ENCODE peak calls at places on chromosomes 5 and 9, in eight cellular contexts. R, V, B, L, O, U, X and W are unnamed samples.

GRCh38 chr9:98501776-98502175 is 207.0 kb downstream of the GABBR2 start:
- DNase-seq in O (no peak), V (no peak), U (no peak), L (no peak), B (no peak), R (no peak), X (no peak), W (no peak)

GRCh38 chr9:1051286-1052118 is 1.3 kb downstream of the DMRT2 start:
- DNase-seq in V (peak; percentile 71), U (no peak), R (peak; percentile 42), B (peak; percentile 38), L (peak; percentile 65), O (no peak), X (no peak), W (no peak)

GRCh38 chr9:68508547-68508946 is 32.1 kb downstream of the TMEM252 start:
- DNase-seq in V (no peak), U (no peak), R (no peak), O (peak; percentile 49), X (no peak), L (no peak), B (no peak), W (no peak)

GRCh38 chr9:122091682-122092592 is 1.2 kb downstream of the TTLL11 start:
- DNase-seq in U (no peak), O (no peak), L (no peak), B (no peak), V (no peak), X (no peak), R (no peak), W (no peak)

GRCh38 chr9:88540364-88540763 is 5.4 kb downstream of the NXNL2 start:
- DNase-seq in V (no peak), L (no peak), B (no peak), U (no peak), R (no peak), X (no peak), O (no peak), W (no peak)

GRCh38 chr9:98935064-98935463 is 8.6 kb upstream of the COL15A1 start:
- DNase-seq in B (no peak), L (no peak), X (no peak), O (peak; percentile 69), U (no peak), R (no peak), V (no peak), W (no peak)

GRCh38 chr9:16645970-16646369 is 224.5 kb downstream of the BNC2 start:
- DNase-seq in R (no peak), V (no peak), B (no peak), U (no peak), L (no peak), X (no peak), O (no peak), W (no peak)

GRCh38 chr5:119049824-119050449 is 20.9 kb upstream of the DMXL1 start:
- DNase-seq in X (no peak), L (no peak), V (no peak), B (no peak), O (no peak), R (no peak), U (no peak), W (no peak)

GRCh38 chr5:14268738-14269137 is 125.6 kb downstream of the TRIO start:
- DNase-seq in U (no peak), O (no peak), X (no peak), R (peak; percentile 45), B (no peak), L (no peak), V (no peak), W (no peak)
- TF ChIP-seq EP300 in U (no peak), O (no peak), X (no peak), R (no peak), B (no peak), L (no peak), V (no peak), W (no peak)

GRCh38 chr9:79953908-79954307 is 382.1 kb downstream of the TLE4 start:
- DNase-seq in U (no peak), O (no peak), V (no peak), B (no peak), R (no peak), L (no peak), X (no peak), W (peak; percentile 8)

GRCh38 chr9:79952401-79952800 is 380.6 kb downstream of the TLE4 start:
- DNase-seq in B (no peak), X (no peak), O (no peak), U (no peak), V (no peak), L (no peak), R (no peak), W (peak; percentile 29)

GRCh38 chr9:79955300-79955699 is 383.5 kb downstream of the TLE4 start:
- DNase-seq in X (no peak), V (no peak), R (no peak), L (no peak), U (no peak), O (no peak), B (no peak), W (peak; percentile 66)
- H3K27ac ChIP-seq in X (no peak overlapping the region), V (no peak overlapping the region), R (no peak overlapping the region), L (no peak overlapping the region), U (no peak overlapping the region), O (no peak overlapping the region), B (no peak overlapping the region), W (no peak overlapping the region)

GRCh38 chr5:68543212-68543611 is 327.7 kb downstream of the PIK3R1 start:
- DNase-seq in B (no peak), V (no peak), O (no peak), R (no peak), U (no peak), L (no peak), X (no peak), W (no peak)

GRCh38 chr5:68544091-68544655 is 328.6 kb downstream of the PIK3R1 start:
- DNase-seq in X (no peak), R (no peak), U (no peak), O (no peak), V (no peak), L (no peak), B (no peak), W (no peak)

GRCh38 chr5:68542207-68542606 is 326.7 kb downstream of the PIK3R1 start:
- DNase-seq in L (no peak), O (no peak), V (no peak), R (no peak), U (no peak), B (no peak), X (no peak), W (no peak)

GRCh38 chr5:68538886-68539420 is 323.4 kb downstream of the PIK3R1 start:
- DNase-seq in B (no peak), R (no peak), L (no peak), X (no peak), V (no peak), O (no peak), U (no peak), W (no peak)

GRCh38 chr5:68540798-68541590 is 325.4 kb downstream of the PIK3R1 start:
- DNase-seq in B (no peak), O (no peak), X (no peak), U (no peak), V (no peak), R (no peak), L (no peak), W (no peak)
- H3K4me1 ChIP-seq in B (no peaks in the 10 kb centered on the region), O (no peaks in the 10 kb centered on the region), X (no peaks in the 10 kb centered on the region), U (no peaks in the 10 kb centered on the region), V (peaks cover 20% of the 10 kb centered on the region), R (no peaks in the 10 kb centered on the region), L (peaks cover 17% of the 10 kb centered on the region), W (no peaks in the 10 kb centered on the region)

GRCh38 chr9:19185191-19185590 is 45.3 kb upstream of the DENND4C start:
- DNase-seq in L (no peak), U (no peak), R (no peak), X (no peak), V (no peak), O (no peak), B (no peak), W (no peak)

GRCh38 chr9:19186240-19186639 is 44.3 kb upstream of the DENND4C start:
- DNase-seq in V (no peak), R (no peak), B (no peak), O (no peak), L (no peak), X (no peak), U (no peak), W (no peak)

GRCh38 chr9:19181002-19181401 is 49.5 kb upstream of the DENND4C start:
- DNase-seq in X (no peak), U (no peak), O (no peak), L (peak; percentile 43), R (no peak), V (peak; percentile 61), B (no peak), W (no peak)

GRCh38 chr9:19181556-19181955 is 48.9 kb upstream of the DENND4C start:
- DNase-seq in R (no peak), B (no peak), O (no peak), V (no peak), X (no peak), U (no peak), L (peak; percentile 6), W (no peak)

DNA sequence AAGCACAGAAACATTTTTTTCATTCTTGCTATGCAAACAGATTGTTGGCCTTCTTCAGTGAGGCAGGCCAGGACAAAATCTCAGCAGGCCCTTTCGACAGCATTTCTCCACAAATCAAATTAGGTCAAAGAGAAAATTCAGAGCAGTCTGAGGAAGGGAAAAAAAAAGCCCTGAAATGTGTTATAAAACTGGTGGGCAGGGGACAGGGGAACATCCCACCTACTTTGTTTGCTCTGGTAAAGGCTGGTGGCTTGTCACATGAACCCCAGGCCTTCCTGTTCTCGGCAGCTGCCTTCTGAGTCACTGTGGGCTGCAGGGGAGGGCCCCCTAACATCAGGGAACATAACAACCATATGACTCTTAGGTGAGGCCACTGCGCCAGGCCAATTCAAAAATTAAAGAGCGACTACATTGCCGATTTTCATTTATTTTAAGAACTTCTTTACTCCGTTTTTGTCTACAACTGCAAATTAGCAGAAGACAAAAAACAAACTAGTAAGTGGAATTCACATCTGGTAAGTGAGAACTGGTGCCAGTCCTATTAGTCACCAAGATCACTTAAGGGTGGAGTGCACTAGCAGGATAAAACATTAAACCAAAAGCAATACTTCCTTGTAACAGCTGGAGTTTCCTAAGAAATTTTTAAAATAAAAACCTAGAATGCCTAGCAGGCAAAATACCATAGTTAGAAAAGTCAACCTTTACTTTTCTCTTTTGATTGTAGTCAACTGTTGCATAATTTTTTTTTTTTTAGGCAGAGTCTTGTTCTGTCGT is 46.2 kb upstream of the DENND4C start:
- DNase-seq in X (peak; percentile 76), B (peak; percentile 72), O (peak; percentile 12), V (peak; percentile 80), L (peak; percentile 93), U (peak; percentile 70), R (peak; percentile 82), W (peak; percentile 96)
- TF ChIP-seq EP300 in X (no peak), B (no peak), O (no peak), V (no peak), L (peak; percentile 9), U (peak; percentile 49), R (peak; percentile 76), W (no peak)

DNA sequence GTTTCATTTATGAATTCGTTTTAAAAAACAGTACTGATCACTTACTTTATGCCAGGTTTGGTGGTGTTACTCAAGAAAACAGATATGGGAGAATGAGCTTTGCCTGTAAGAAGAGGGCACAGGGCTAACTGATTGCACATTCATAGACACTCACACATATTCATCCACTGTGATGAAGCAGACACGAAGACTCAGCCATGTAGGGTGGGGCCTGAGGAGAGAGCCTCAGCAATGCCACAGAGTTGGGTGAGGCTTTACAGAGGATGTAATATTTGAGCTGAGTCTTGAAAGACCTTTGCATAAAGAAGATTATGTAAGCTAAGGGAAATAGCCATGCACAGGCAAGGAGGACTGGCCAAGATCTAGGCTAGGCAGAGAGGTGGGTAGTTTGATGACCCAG is 472.8 kb downstream of the PSAT1 start:
- DNase-seq in R (no peak), O (no peak), B (no peak), U (no peak), V (no peak), L (no peak), X (no peak), W (no peak)
- H3K27ac ChIP-seq in R (no peak overlapping the region), O (no peak overlapping the region), B (no peak overlapping the region), U (no peak overlapping the region), V (no peak overlapping the region), L (no peak overlapping the region), X (no peak overlapping the region), W (no peak overlapping the region)